ENCODE peak calls at places on chromosome 10, in six cellular contexts. H is fibroblast of lung, S is PC-3, K is GM23248, D is HepG2, X is K562. J is an unnamed sample.

GRCh38 chr10:46229144-46229563 is 57.6 kb upstream of the ANTXRL start:
- DNase-seq in H (no peak), S (no peak), K (peak; percentile 38), D (peak; percentile 46), X (peak; percentile 82), J (peak; percentile 84)

GRCh38 chr10:52994370-52994769 is 221.8 kb upstream of the MBL2 start:
- DNase-seq in H (no peak), S (no peak), K (no peak), D (no peak), X (no peak), J (no peak)

GRCh38 chr10:132492323-132493035 is 45.1 kb upstream of the INPP5A start:
- DNase-seq in H (no peak), S (no peak), K (no peak), D (no peak), X (no peak), J (no peak)

GRCh38 chr10:70672165-70672992 is at the start of gene ADAMTS14:
- DNase-seq in H (peak; percentile 64), S (peak; percentile 61), K (peak; percentile 80), D (no peak), X (peak; percentile 97), J (peak; percentile 55)

GRCh38 chr10:132632851-132633684 is 95.5 kb downstream of the INPP5A start:
- DNase-seq in H (peak; percentile 84), S (peak; percentile 11), K (peak; percentile 72), D (no peak), X (no peak), J (no peak)

GRCh38 chr10:55400075-55400474 is 599.0 kb upstream of the PCDH15 start:
- DNase-seq in H (peak; percentile 56), S (peak; percentile 36), K (peak; percentile 34), D (no peak), X (no peak), J (peak; percentile 38)

GRCh38 chr10:35420044-35420443 is 83.7 kb downstream of the CCNY start:
- DNase-seq in H (peak; percentile 46), S (peak; percentile 92), K (peak; percentile 81), D (no peak), X (no peak), J (no peak)

GRCh38 chr10:75532253-75532924 is 101.0 kb downstream of the LRMDA start:
- DNase-seq in H (peak; percentile 82), S (peak; percentile 97), K (peak; percentile 89), D (no peak), X (no peak), J (no peak)

GRCh38 chr10:52577047-52577446 is 195.5 kb downstream of the MBL2 start:
- DNase-seq in H (no peak), S (no peak), K (no peak), D (no peak), X (no peak), J (no peak)

GRCh38 chr10:74194545-74194944 is 43.5 kb downstream of the ADK start:
- DNase-seq in H (peak; percentile 66), S (peak; percentile 90), K (peak; percentile 69), D (no peak), X (no peak), J (no peak)

GRCh38 chr10:3935141-3935540 is 150.1 kb upstream of the KLF6 start:
- DNase-seq in H (peak; percentile 95), S (no peak), K (peak; percentile 96), D (no peak), X (no peak), J (no peak)

GRCh38 chr10:54985732-54986131 is 184.7 kb upstream of the PCDH15 start:
- DNase-seq in H (peak; percentile 5), S (peak; percentile 72), K (peak; percentile 49), D (peak; percentile 37), X (no peak), J (peak; percentile 50)

GRCh38 chr10:77264107-77264506 is 373.5 kb downstream of the KCNMA1 start:
- DNase-seq in H (no peak), S (peak; percentile 65), K (no peak), D (no peak), X (no peak), J (no peak)

GRCh38 chr10:29698766-29699490 is 64.2 kb upstream of the SVIL start:
- DNase-seq in H (no peak), S (no peak), K (no peak), D (no peak), X (no peak), J (no peak)

GRCh38 chr10:33145451-33146188 is 187.6 kb upstream of the ITGB1 start:
- DNase-seq in H (peak; percentile 55), S (no peak), K (no peak), D (peak; percentile 83), X (no peak), J (no peak)

GRCh38 chr10:22481106-22481505 is 135.8 kb downstream of the SPAG6 start:
- DNase-seq in H (no peak), S (no peak), K (no peak), D (no peak), X (no peak), J (no peak)

GRCh38 chr10:17665742-17666141 is 21.8 kb downstream of the STAM start:
- DNase-seq in H (peak; percentile 92), S (peak; percentile 53), K (peak; percentile 94), D (peak; percentile 20), X (no peak), J (peak; percentile 45)

GRCh38 chr10:16779375-16779774 is 37.8 kb downstream of the RSU1 start:
- DNase-seq in H (peak; percentile 2), S (no peak), K (no peak), D (no peak), X (no peak), J (no peak)

GRCh38 chr10:132637477-132638129 is 100.0 kb downstream of the INPP5A start:
- DNase-seq in H (peak; percentile 56), S (peak; percentile 76), K (peak; percentile 76), D (peak; percentile 59), X (peak; percentile 31), J (peak; percentile 81)

GRCh38 chr10:11344550-11344949 is 266.9 kb downstream of the USP6NL start:
- DNase-seq in H (no peak), S (no peak), K (no peak), D (no peak), X (no peak), J (no peak)

GRCh38 chr10:9339702-9340101 is 1285.2 kb downstream of the GATA3 start:
- DNase-seq in H (no peak), S (no peak), K (no peak), D (no peak), X (no peak), J (peak; percentile 91)

GRCh38 chr10:124294811-124295770 is 123.6 kb downstream of the OAT start:
- DNase-seq in H (no peak), S (no peak), K (no peak), D (no peak), X (no peak), J (no peak)

GRCh38 chr10:72886596-72887522 is 6.7 kb upstream of the OIT3 start:
- DNase-seq in H (peak; percentile 9), S (no peak), K (no peak), D (no peak), X (no peak), J (no peak)

DNA sequence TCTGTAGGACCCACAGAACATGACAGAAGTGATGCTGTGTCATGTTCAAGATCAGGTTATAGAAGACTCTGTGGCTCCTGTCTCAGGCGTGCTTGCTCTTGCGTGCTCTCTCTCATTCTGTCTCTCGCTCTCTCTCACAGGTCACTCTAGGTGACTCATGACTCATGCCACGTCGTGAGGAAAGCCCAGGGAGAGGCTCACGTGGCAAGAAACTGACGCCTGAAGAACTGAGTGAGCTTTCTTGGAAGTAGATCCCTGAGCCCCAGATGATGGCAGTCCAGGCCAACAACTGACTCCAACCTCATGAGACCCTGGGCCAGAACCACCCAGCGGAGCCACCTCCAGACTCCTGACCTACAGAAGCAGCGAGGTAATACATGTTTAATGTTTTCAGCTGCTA is 103.3 kb downstream of the DNMBP start:
- DNase-seq in H (peak; percentile 97), S (no peak), K (peak; percentile 90), D (no peak), X (peak; percentile 12), J (no peak)
- H3K9ac ChIP-seq in H (no peak overlapping the region), S (no peak overlapping the region), K (peak overlapping the region; percentile 72), D (no peak overlapping the region), X (no peak overlapping the region), J (no peak overlapping the region)

GRCh38 chr10:6310977-6311376 is 108.2 kb downstream of the PFKFB3 start:
- DNase-seq in H (no peak), S (no peak), K (no peak), D (no peak), X (no peak), J (no peak)
- H3K27ac ChIP-seq in H (no peak overlapping the region), S (no peak overlapping the region), K (no peak overlapping the region), D (no peak overlapping the region), X (no peak overlapping the region), J (no peak overlapping the region)

DNA sequence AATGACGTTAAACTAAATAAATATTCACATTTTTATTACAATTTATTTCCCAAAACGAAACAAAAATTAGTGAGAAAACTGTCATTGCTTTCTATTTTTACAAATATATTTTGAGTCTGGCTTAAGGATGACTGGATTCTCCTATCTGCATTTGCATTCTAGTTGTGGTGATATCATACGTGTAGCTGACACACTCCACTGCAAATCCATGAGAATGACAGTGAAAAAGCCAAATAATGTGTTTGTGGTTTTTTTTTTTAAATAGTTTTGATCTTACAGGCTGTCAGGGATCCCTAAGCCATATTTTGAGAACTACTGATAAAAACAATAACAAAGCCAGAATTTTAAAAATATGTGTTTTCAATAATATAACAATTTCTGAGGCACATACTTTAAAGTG is 5.8 kb upstream of the STAMBPL1 start:
- DNase-seq in H (peak; percentile 6), S (no peak), K (peak; percentile 75), D (no peak), X (no peak), J (no peak)
- H3K4me1 ChIP-seq in H (peaks cover 2% of the 10 kb centered on the region), S (peaks cover 5% of the 10 kb centered on the region), K (peaks cover 14% of the 10 kb centered on the region), D (peaks cover under 1% of the 10 kb centered on the region), X (no peaks in the 10 kb centered on the region), J (no peaks in the 10 kb centered on the region)

DNA sequence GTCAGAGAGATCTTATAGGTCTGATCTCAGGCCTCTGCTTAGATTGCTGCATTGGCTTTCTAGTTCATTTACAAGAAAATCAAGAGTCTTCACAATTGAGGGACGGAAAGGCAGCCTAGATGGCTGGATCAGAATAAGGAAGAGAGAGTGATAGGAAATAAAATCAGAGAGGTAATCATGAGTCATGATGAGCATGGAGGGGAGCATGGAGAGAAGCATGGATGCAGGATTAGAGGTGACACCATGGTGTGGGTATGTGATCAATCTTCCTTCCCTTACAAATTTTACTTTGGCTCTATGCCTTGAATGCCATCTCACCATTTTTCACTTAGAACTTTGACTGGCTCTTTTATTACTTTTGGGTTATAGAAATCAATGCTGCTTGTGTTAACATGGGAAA is 1.4 kb downstream of the BCCIP start:
- DNase-seq in H (peak; percentile 61), S (peak; percentile 69), K (peak; percentile 76), D (no peak), X (no peak), J (peak; percentile 36)
- H3K9ac ChIP-seq in H (no peak overlapping the region), S (peak overlapping the region; percentile 100), K (peak overlapping the region; percentile 88), D (peak overlapping the region; percentile 98), X (peak overlapping the region; percentile 38), J (peak overlapping the region; percentile 94)

GRCh38 chr10:103793429-103793828 is 61.9 kb downstream of the SH3PXD2A start:
- DNase-seq in H (no peak), S (no peak), K (no peak), D (peak; percentile 62), X (no peak), J (no peak)
- H3K27ac ChIP-seq in H (no peak overlapping the region), S (peak overlapping the region; percentile 88), K (no peak overlapping the region), D (peak overlapping the region; percentile 94), X (no peak overlapping the region), J (no peak overlapping the region)

J was measured in mesendoderm.